ENCODE peak calls at places on chromosome 14, in ten cellular contexts. W is testis; T is EH; B is lower lobe of right lung; C is RWPE1; U is SJCRH30; G is foreskin keratinocyte; L is naive thymus-derived CD4-positive, alpha-beta T cell; S is stimulated activated CD4-positive, alpha-beta T cell treated with anti-CD3 and anti-CD28 coated beads, Interleukin-1b, Interleukin-23, amount 100 ng/mL, for 1 hour; H is pancreas. R is an unnamed sample.

GRCh38 chr14:100417466-100417865 is 94.3 kb downstream of the SLC25A47 start:
- DNase-seq in W (peak; percentile 72), T (peak; percentile 94), B (no peak), C (peak; percentile 90), U (peak; percentile 51), G (peak; percentile 67), L (no peak), S (no peak), H (peak; percentile 81), R (no peak)

GRCh38 chr14:55847766-55848165 is 267.8 kb downstream of the KTN1 start:
- DNase-seq in W (no peak), T (peak; percentile 92), B (no peak), C (no peak), U (no peak), G (no peak), L (no peak), S (no peak), H (no peak), R (no peak)

GRCh38 chr14:54600685-54601084 is 33.8 kb downstream of the SAMD4A start:
- DNase-seq in W (no peak), T (peak; percentile 75), B (no peak), C (no peak), U (no peak), G (no peak), L (no peak), S (no peak), H (no peak), R (no peak)

GRCh38 chr14:96741151-96741977 is 55.8 kb upstream of the VRK1 start:
- DNase-seq in W (peak; percentile 79), T (peak; percentile 44), B (peak; percentile 78), C (peak; percentile 60), U (peak; percentile 64), G (no peak), L (peak; percentile 70), S (peak; percentile 45), H (peak; percentile 81), R (no peak)

GRCh38 chr14:42884100-42884499 is 1277.4 kb downstream of the LRFN5 start:
- DNase-seq in W (no peak), T (no peak), B (no peak), C (peak; percentile 7), U (peak; percentile 37), G (peak; percentile 69), L (no peak), S (no peak), H (no peak), R (no peak)

GRCh38 chr14:35229495-35230089 is 62.6 kb upstream of the PSMA6 start:
- DNase-seq in W (no peak), T (no peak), B (no peak), C (peak; percentile 49), U (peak; percentile 20), G (no peak), L (peak; percentile 32), S (no peak), H (no peak), R (no peak)

GRCh38 chr14:31128601-31129526 is 78.7 kb downstream of the HECTD1 start:
- DNase-seq in W (no peak), T (no peak), B (no peak), C (no peak), U (no peak), G (no peak), L (no peak), S (no peak), H (no peak), R (no peak)

GRCh38 chr14:74982661-74983060 is 20.1 kb upstream of the EIF2B2 start:
- DNase-seq in W (no peak), T (no peak), B (no peak), C (no peak), U (no peak), G (no peak), L (no peak), S (no peak), H (no peak), R (no peak)

GRCh38 chr14:87935895-87936294 is 57.1 kb downstream of the GALC start:
- DNase-seq in W (no peak), T (no peak), B (no peak), C (no peak), U (no peak), G (no peak), L (no peak), S (no peak), H (no peak), R (no peak)

GRCh38 chr14:72808564-72808963 is 85.3 kb downstream of the DPF3 start:
- DNase-seq in W (no peak), T (peak; percentile 39), B (no peak), C (no peak), U (no peak), G (no peak), L (no peak), S (no peak), H (no peak), R (no peak)